ENCODE peak calls at places on chromosomes 16 and 17, in six cellular contexts. One of them, this sample, is unnamed.

GRCh38 chr16:89314357-89314756 is 96.9 kb downstream of the ZNF778 start:
- DNase-seq in stomach: no peak
- DNase-seq in ovary: no peak
- DNase-seq in HCT116: no peak
- DNase-seq in mesendoderm: no peak
- DNase-seq in A549: no peak
- DNase-seq in this sample: no peak

GRCh38 chr16:89506791-89507191 is 1.4 kb upstream of the SPG7 start:
- DNase-seq in mesendoderm: no peak
- DNase-seq in ovary: no peak
- DNase-seq in stomach: no peak
- DNase-seq in HCT116: no peak
- DNase-seq in A549: no peak
- DNase-seq in this sample: no peak

GRCh38 chr17:27520571-27521185 is 64.4 kb downstream of the KSR1 start:
- DNase-seq in HCT116: no peak
- DNase-seq in stomach: no peak
- DNase-seq in A549: no peak
- DNase-seq in mesendoderm: no peak
- DNase-seq in ovary: no peak
- DNase-seq in this sample: no peak

GRCh38 chr16:17467923-17468540 is 2.7 kb downstream of the XYLT1 start:
- DNase-seq in A549: peak
- DNase-seq in ovary: peak
- DNase-seq in HCT116: no peak
- DNase-seq in mesendoderm: peak
- DNase-seq in stomach: peak
- DNase-seq in this sample: peak

GRCh38 chr16:90008708-90009145 is 10.5 kb downstream of the DBNDD1 start:
- DNase-seq in HCT116: no peak
- DNase-seq in mesendoderm: no peak
- DNase-seq in A549: no peak
- DNase-seq in ovary: no peak
- DNase-seq in stomach: no peak
- DNase-seq in this sample: no peak

GRCh38 chr16:27127293-27127692 is 60.6 kb downstream of the C16orf82 start:
- DNase-seq in mesendoderm: no peak
- DNase-seq in ovary: no peak
- DNase-seq in A549: no peak
- DNase-seq in HCT116: no peak
- DNase-seq in stomach: no peak
- DNase-seq in this sample: no peak

GRCh38 chr17:55453836-55454557 is 32.4 kb upstream of the MMD start:
- DNase-seq in A549: no peak
- DNase-seq in ovary: no peak
- DNase-seq in stomach: no peak
- DNase-seq in mesendoderm: no peak
- DNase-seq in HCT116: no peak
- DNase-seq in this sample: no peak

GRCh38 chr16:6949240-6949639 is 383.4 kb upstream of the RBFOX1 start:
- DNase-seq in mesendoderm: no peak
- DNase-seq in ovary: no peak
- DNase-seq in stomach: no peak
- DNase-seq in HCT116: no peak
- DNase-seq in A549: no peak
- DNase-seq in this sample: no peak

GRCh38 chr17:43732961-43733360 is 25.6 kb downstream of the SOST start:
- DNase-seq in stomach: no peak
- DNase-seq in HCT116: no peak
- DNase-seq in A549: no peak
- DNase-seq in mesendoderm: peak
- DNase-seq in ovary: no peak
- DNase-seq in this sample: no peak

GRCh38 chr17:77455878-77456234 is 315.1 kb downstream of the SEC14L1 start:
- DNase-seq in ovary: no peak
- DNase-seq in HCT116: no peak
- DNase-seq in A549: no peak
- DNase-seq in stomach: no peak
- DNase-seq in mesendoderm: no peak
- DNase-seq in this sample: no peak

GRCh38 chr16:75044800-75045361 is 46.1 kb downstream of the ZNRF1 start:
- DNase-seq in stomach: no peak
- DNase-seq in HCT116: no peak
- DNase-seq in A549: no peak
- DNase-seq in ovary: no peak
- DNase-seq in mesendoderm: no peak
- DNase-seq in this sample: no peak

GRCh38 chr16:59892376-59892775 is 1158.3 kb upstream of the GOT2 start:
- DNase-seq in stomach: no peak
- DNase-seq in ovary: no peak
- DNase-seq in A549: no peak
- DNase-seq in HCT116: no peak
- DNase-seq in mesendoderm: no peak
- DNase-seq in this sample: no peak

GRCh38 chr16:86509759-86510464 is 415 bp upstream of the FOXF1 start:
- DNase-seq in A549: no peak
- DNase-seq in mesendoderm: peak
- DNase-seq in ovary: peak
- DNase-seq in HCT116: no peak
- DNase-seq in stomach: peak
- DNase-seq in this sample: no peak

DNA sequence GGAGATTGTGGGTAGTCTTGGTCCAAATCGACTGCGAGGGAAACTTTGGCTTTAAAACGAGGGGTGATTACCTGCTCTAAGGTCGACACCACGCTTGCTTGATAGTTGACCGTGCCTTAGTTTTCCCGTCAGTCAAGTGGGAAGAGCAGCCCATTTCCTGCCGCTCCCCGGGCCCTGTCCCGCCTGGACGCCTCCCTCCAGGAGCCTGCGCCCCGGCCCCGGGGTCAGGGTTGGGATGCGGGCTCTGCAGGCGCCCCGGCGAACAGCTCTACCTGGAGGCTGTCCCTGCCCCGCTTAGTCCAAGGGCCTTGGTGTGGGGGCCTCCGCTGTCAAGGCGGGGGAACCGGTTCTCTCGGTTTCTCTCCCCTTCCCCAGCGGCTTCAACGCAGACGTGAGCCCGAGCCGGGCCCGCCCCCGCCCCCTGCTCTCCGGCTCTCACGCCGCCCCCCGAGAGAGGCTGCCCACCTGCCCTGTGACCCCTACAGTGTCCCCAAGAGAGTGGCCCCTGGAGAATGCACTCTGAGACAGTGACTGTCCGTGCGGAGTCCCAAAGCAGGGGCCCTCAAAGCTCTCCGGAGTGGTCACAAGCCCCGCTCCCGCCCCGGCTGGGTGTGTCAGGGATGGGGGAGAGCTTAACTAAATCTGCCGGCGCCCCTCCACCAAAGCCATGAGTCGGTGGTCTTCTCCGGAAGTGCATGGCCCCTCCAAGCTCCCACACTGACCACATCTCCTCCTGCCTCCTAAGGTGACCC is 117.4 kb upstream of the SMURF2 start:
- DNase-seq in stomach: no peak
- DNase-seq in A549: no peak
- DNase-seq in ovary: no peak
- DNase-seq in HCT116: no peak
- DNase-seq in mesendoderm: peak
- DNase-seq in this sample: peak
- H3K4me3 ChIP-seq in stomach: peak
- H3K4me3 ChIP-seq in A549: peak
- H3K4me3 ChIP-seq in ovary: no peak
- H3K4me3 ChIP-seq in HCT116: peak
- H3K4me3 ChIP-seq in mesendoderm: no peak
- H3K4me3 ChIP-seq in this sample: peak

GRCh38 chr16:8674413-8675022 is at the start of gene ABAT:
- DNase-seq in ovary: peak
- DNase-seq in A549: peak
- DNase-seq in mesendoderm: peak
- DNase-seq in HCT116: peak
- DNase-seq in stomach: peak
- DNase-seq in this sample: peak
- H3K27ac ChIP-seq in ovary: no peak
- H3K27ac ChIP-seq in A549: no peak
- H3K27ac ChIP-seq in mesendoderm: no peak
- H3K27ac ChIP-seq in HCT116: no peak
- H3K27ac ChIP-seq in stomach: peak
- H3K27ac ChIP-seq in this sample: peak

DNA sequence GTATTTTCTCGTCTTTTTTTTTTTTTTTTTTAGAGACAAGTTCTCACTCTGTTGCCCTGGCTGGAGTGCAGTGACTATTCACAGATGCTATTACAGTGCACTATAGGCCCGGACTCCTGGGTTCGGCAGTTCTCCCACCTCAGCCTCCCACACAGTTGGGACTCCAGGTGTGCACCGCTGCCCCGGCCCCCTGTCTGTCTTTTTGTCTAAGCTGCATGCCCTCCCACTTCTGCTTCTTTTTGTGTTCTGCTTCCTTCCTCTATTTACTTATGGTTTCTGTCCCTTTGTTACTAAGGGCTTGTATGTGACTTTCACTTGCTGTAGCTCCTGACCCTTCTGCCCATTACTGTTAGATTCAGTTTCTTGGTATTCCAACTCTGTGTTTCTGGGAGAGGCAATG is 20.5 kb downstream of the SLC7A6 start:
- DNase-seq in HCT116: no peak
- DNase-seq in A549: no peak
- DNase-seq in stomach: no peak
- DNase-seq in mesendoderm: no peak
- DNase-seq in ovary: no peak
- DNase-seq in this sample: no peak
- H3K4me3 ChIP-seq in HCT116: no peak
- H3K4me3 ChIP-seq in A549: no peak
- H3K4me3 ChIP-seq in stomach: no peak
- H3K4me3 ChIP-seq in mesendoderm: no peak
- H3K4me3 ChIP-seq in ovary: no peak
- H3K4me3 ChIP-seq in this sample: no peak

DNA sequence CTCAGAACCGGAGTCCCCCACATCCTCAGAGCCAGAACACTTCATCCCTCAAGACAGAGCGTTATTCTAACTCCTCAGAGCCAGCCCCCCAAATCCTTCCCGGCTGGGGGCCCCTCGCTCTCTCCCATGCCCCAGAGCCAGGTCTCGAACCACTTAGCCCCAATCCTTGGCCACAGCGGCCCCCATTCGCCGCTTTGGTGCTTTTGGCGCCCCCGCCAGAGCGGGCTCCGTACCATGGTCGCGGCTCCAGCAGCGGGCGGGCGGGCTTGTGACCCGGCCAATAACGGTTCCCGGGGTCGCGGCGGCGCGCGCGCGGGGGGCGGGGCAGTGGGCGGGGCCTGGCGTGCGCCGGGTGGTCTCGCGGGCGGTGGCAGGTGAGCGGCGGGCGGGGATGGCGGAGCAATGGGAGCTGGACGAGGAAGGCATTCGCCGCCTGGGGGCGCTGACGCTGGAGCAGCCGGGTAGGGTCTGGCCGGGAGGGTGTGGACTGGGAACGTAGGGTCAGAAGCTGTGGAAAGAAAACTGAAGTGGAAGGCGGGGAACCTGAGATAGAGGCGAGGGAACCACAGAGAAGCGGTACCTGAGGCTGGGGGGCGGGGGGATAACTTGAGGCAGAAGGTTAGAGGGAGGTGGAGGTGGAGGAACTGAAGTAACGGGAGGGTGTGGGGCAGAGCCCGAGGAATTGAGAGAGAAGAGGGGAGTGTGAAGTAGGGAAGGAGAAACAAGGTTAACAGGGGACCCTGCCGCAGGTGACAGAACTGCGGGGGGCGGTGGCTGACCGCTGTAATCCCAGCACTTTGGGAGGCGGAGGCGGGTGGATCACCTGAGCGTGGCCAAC is at the start of the genes KCTD19 and LRRC36:
- DNase-seq in ovary: peak
- DNase-seq in A549: peak
- DNase-seq in stomach: peak
- DNase-seq in mesendoderm: peak
- DNase-seq in HCT116: no peak
- DNase-seq in this sample: peak
- H3K27ac ChIP-seq in ovary: no peak
- H3K27ac ChIP-seq in A549: peak
- H3K27ac ChIP-seq in stomach: no peak
- H3K27ac ChIP-seq in mesendoderm: no peak
- H3K27ac ChIP-seq in HCT116: no peak
- H3K27ac ChIP-seq in this sample: peak

DNA sequence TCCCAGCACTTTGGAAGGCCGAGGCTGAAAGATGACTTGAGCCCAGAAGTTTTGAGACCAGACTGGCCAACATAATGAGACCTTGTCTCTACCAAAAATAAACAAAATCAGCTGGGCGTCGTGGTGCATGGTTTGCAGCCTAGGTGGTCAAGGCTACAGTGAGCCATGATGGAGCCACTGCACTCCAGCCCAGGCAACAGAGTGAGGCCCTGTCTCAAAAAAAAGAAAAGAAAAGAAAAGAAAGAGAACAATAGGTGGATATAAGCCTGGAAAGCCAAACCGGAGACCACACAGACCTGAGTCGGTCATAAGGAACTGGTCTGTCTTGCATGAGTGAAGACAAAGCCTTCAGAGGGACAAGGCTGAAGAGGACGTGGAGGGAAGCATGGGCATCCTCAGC is 14.4 kb downstream of the ATP6V0D1 start:
- DNase-seq in A549: no peak
- DNase-seq in HCT116: no peak
- DNase-seq in ovary: no peak
- DNase-seq in mesendoderm: no peak
- DNase-seq in stomach: no peak
- DNase-seq in this sample: no peak
- H3K4me3 ChIP-seq in A549: no peak
- H3K4me3 ChIP-seq in HCT116: no peak
- H3K4me3 ChIP-seq in ovary: no peak
- H3K4me3 ChIP-seq in mesendoderm: no peak
- H3K4me3 ChIP-seq in stomach: no peak
- H3K4me3 ChIP-seq in this sample: no peak

GRCh38 chr16:66510711-66511614 is 39.0 kb downstream of the TK2 start:
- DNase-seq in ovary: peak
- DNase-seq in A549: no peak
- DNase-seq in stomach: peak
- DNase-seq in HCT116: no peak
- DNase-seq in mesendoderm: no peak
- DNase-seq in this sample: peak
- H3K27ac ChIP-seq in ovary: peak
- H3K27ac ChIP-seq in A549: peak
- H3K27ac ChIP-seq in stomach: peak
- H3K27ac ChIP-seq in HCT116: peak
- H3K27ac ChIP-seq in mesendoderm: no peak
- H3K27ac ChIP-seq in this sample: peak

DNA sequence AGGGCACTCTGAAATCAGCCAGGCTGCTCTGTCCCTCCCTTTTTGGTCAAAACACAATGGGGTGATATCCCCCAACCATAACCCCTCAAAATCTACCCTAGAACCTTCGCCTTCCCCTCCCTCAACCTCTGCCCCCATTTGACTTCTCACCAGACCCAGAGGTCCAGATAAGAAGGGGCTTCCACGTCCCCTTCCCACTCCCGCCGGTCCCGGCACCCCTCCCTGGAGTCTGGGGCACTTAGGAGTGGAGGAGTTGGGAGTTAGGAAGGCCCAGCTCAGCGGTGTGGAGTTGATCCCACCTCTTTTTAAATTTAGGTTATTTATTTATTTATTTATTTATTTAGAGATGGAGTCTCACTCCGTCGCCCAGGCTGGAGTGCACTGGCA is 619 bp upstream of the TMEM92 start:
- DNase-seq in stomach: no peak
- DNase-seq in mesendoderm: no peak
- DNase-seq in HCT116: no peak
- DNase-seq in A549: no peak
- DNase-seq in ovary: no peak
- DNase-seq in this sample: no peak
- H3K4me3 ChIP-seq in stomach: no peak
- H3K4me3 ChIP-seq in mesendoderm: no peak
- H3K4me3 ChIP-seq in HCT116: peak
- H3K4me3 ChIP-seq in A549: peak
- H3K4me3 ChIP-seq in ovary: no peak
- H3K4me3 ChIP-seq in this sample: peak

This sample was measured in pancreas.